ENCODE peak calls at places on chromosomes 13 and 19, in five cellular contexts. One of them, this sample, is unnamed.

GRCh38 chr13:23339225-23339624 is 94.3 kb downstream of the SACS start:
- DNase-seq in hippocampal formation: no peak
- DNase-seq in nephron progenitor cell: no peak
- DNase-seq in stimulated activated CD4-positive, alpha-beta T cell treated with anti-CD3 and anti-CD28 coated beads, Interleukin-2, amount 100 ng/mL, for 48 hours: no peak
- DNase-seq in NB4: no peak
- DNase-seq in this sample: no peak

GRCh38 chr19:40400521-40400920 is 10.5 kb upstream of the HIPK4 start:
- DNase-seq in hippocampal formation: no peak
- DNase-seq in nephron progenitor cell: no peak
- DNase-seq in stimulated activated CD4-positive, alpha-beta T cell treated with anti-CD3 and anti-CD28 coated beads, Interleukin-2, amount 100 ng/mL, for 48 hours: no peak
- DNase-seq in NB4: no peak
- DNase-seq in this sample: no peak

GRCh38 chr13:112732679-112733078 is 42.8 kb downstream of the ATP11A start:
- DNase-seq in hippocampal formation: no peak
- DNase-seq in nephron progenitor cell: no peak
- DNase-seq in stimulated activated CD4-positive, alpha-beta T cell treated with anti-CD3 and anti-CD28 coated beads, Interleukin-2, amount 100 ng/mL, for 48 hours: no peak
- DNase-seq in NB4: no peak
- DNase-seq in this sample: no peak

GRCh38 chr19:11296264-11296663 is 304 bp downstream of the TSPAN16 start:
- DNase-seq in hippocampal formation: no peak
- DNase-seq in nephron progenitor cell: no peak
- DNase-seq in stimulated activated CD4-positive, alpha-beta T cell treated with anti-CD3 and anti-CD28 coated beads, Interleukin-2, amount 100 ng/mL, for 48 hours: no peak
- DNase-seq in NB4: peak; percentile 64
- DNase-seq in this sample: no peak

GRCh38 chr13:60019119-60019993 is 144.4 kb downstream of the DIAPH3 start:
- DNase-seq in hippocampal formation: no peak
- DNase-seq in nephron progenitor cell: no peak
- DNase-seq in stimulated activated CD4-positive, alpha-beta T cell treated with anti-CD3 and anti-CD28 coated beads, Interleukin-2, amount 100 ng/mL, for 48 hours: no peak
- DNase-seq in NB4: peak; percentile 29
- DNase-seq in this sample: no peak

GRCh38 chr13:102799544-102800144 is 725 bp downstream of the BIVM start:
- DNase-seq in hippocampal formation: no peak
- DNase-seq in nephron progenitor cell: peak; percentile 58
- DNase-seq in stimulated activated CD4-positive, alpha-beta T cell treated with anti-CD3 and anti-CD28 coated beads, Interleukin-2, amount 100 ng/mL, for 48 hours: peak; percentile 13
- DNase-seq in NB4: no peak
- DNase-seq in this sample: peak; percentile 33

GRCh38 chr13:89541091-89542030 is 1806.1 kb upstream of the MIR17HG start:
- DNase-seq in hippocampal formation: no peak
- DNase-seq in nephron progenitor cell: no peak
- DNase-seq in stimulated activated CD4-positive, alpha-beta T cell treated with anti-CD3 and anti-CD28 coated beads, Interleukin-2, amount 100 ng/mL, for 48 hours: no peak
- DNase-seq in NB4: no peak
- DNase-seq in this sample: no peak

GRCh38 chr19:2254052-2254872 is 2.0 kb downstream of the JSRP1 start:
- DNase-seq in hippocampal formation: no peak
- DNase-seq in nephron progenitor cell: peak; percentile 71
- DNase-seq in stimulated activated CD4-positive, alpha-beta T cell treated with anti-CD3 and anti-CD28 coated beads, Interleukin-2, amount 100 ng/mL, for 48 hours: no peak
- DNase-seq in NB4: no peak
- DNase-seq in this sample: peak; percentile 98

GRCh38 chr13:110874508-110874960 is 40.3 kb downstream of the ANKRD10 start:
- DNase-seq in hippocampal formation: peak; percentile 36
- DNase-seq in nephron progenitor cell: peak; percentile 90
- DNase-seq in stimulated activated CD4-positive, alpha-beta T cell treated with anti-CD3 and anti-CD28 coated beads, Interleukin-2, amount 100 ng/mL, for 48 hours: peak; percentile 62
- DNase-seq in NB4: peak; percentile 71
- DNase-seq in this sample: peak; percentile 66

GRCh38 chr13:23447927-23448326 is 14.4 kb upstream of the SACS start:
- DNase-seq in hippocampal formation: no peak
- DNase-seq in nephron progenitor cell: no peak
- DNase-seq in stimulated activated CD4-positive, alpha-beta T cell treated with anti-CD3 and anti-CD28 coated beads, Interleukin-2, amount 100 ng/mL, for 48 hours: no peak
- DNase-seq in NB4: no peak
- DNase-seq in this sample: no peak

GRCh38 chr13:22262328-22262920 is 591.6 kb downstream of the FGF9 start:
- DNase-seq in hippocampal formation: no peak
- DNase-seq in nephron progenitor cell: no peak
- DNase-seq in stimulated activated CD4-positive, alpha-beta T cell treated with anti-CD3 and anti-CD28 coated beads, Interleukin-2, amount 100 ng/mL, for 48 hours: no peak
- DNase-seq in NB4: no peak
- DNase-seq in this sample: no peak

GRCh38 chr19:18589380-18590272 is 1.0 kb downstream of the REX1BD start:
- DNase-seq in hippocampal formation: no peak
- DNase-seq in nephron progenitor cell: peak; percentile 75
- DNase-seq in stimulated activated CD4-positive, alpha-beta T cell treated with anti-CD3 and anti-CD28 coated beads, Interleukin-2, amount 100 ng/mL, for 48 hours: peak; percentile 66
- DNase-seq in NB4: peak; percentile 85
- DNase-seq in this sample: peak; percentile 84

GRCh38 chr13:107817652-107818287 is 397.6 kb downstream of the LIG4 start:
- DNase-seq in hippocampal formation: no peak
- DNase-seq in nephron progenitor cell: no peak
- DNase-seq in stimulated activated CD4-positive, alpha-beta T cell treated with anti-CD3 and anti-CD28 coated beads, Interleukin-2, amount 100 ng/mL, for 48 hours: no peak
- DNase-seq in NB4: no peak
- DNase-seq in this sample: no peak

GRCh38 chr19:49786432-49786831 is 19.6 kb downstream of the AP2A1 start:
- DNase-seq in hippocampal formation: no peak
- DNase-seq in nephron progenitor cell: no peak
- DNase-seq in stimulated activated CD4-positive, alpha-beta T cell treated with anti-CD3 and anti-CD28 coated beads, Interleukin-2, amount 100 ng/mL, for 48 hours: no peak
- DNase-seq in NB4: no peak
- DNase-seq in this sample: no peak

GRCh38 chr19:3479177-3479818 is 1.0 kb downstream of the SMIM24 start:
- DNase-seq in hippocampal formation: no peak
- DNase-seq in nephron progenitor cell: peak; percentile 41
- DNase-seq in stimulated activated CD4-positive, alpha-beta T cell treated with anti-CD3 and anti-CD28 coated beads, Interleukin-2, amount 100 ng/mL, for 48 hours: no peak
- DNase-seq in NB4: peak; percentile 64
- DNase-seq in this sample: no peak

GRCh38 chr19:54572696-54573311 is 786 bp upstream of the LILRA2 start:
- DNase-seq in hippocampal formation: no peak
- DNase-seq in nephron progenitor cell: no peak
- DNase-seq in stimulated activated CD4-positive, alpha-beta T cell treated with anti-CD3 and anti-CD28 coated beads, Interleukin-2, amount 100 ng/mL, for 48 hours: no peak
- DNase-seq in NB4: peak; percentile 90
- DNase-seq in this sample: no peak

GRCh38 chr13:23703241-23703640 is 133.0 kb downstream of the TNFRSF19 start:
- DNase-seq in hippocampal formation: no peak
- DNase-seq in nephron progenitor cell: no peak
- DNase-seq in stimulated activated CD4-positive, alpha-beta T cell treated with anti-CD3 and anti-CD28 coated beads, Interleukin-2, amount 100 ng/mL, for 48 hours: no peak
- DNase-seq in NB4: no peak
- DNase-seq in this sample: no peak

GRCh38 chr19:57269515-57270250 is 10.6 kb upstream of the ZNF460 start:
- DNase-seq in hippocampal formation: no peak
- DNase-seq in nephron progenitor cell: no peak
- DNase-seq in stimulated activated CD4-positive, alpha-beta T cell treated with anti-CD3 and anti-CD28 coated beads, Interleukin-2, amount 100 ng/mL, for 48 hours: no peak
- DNase-seq in NB4: no peak
- DNase-seq in this sample: no peak

This sample was measured in HuH-7.5.